ENCODE peak calls at places on chromosomes 16 and 17, in nine cellular contexts. M, A, U, V, I, X, W, Q and H are unnamed samples.

GRCh38 chr16:8528471-8528870 is 61.8 kb downstream of the TMEM114 start:
- DNase-seq in M (no peak), A (no peak), U (no peak), V (no peak), I (no peak), X (no peak), W (no peak), Q (no peak), H (no peak)

GRCh38 chr17:44921122-44921882 is 6.0 kb upstream of the GFAP start:
- DNase-seq in M (peak; percentile 74), A (no peak), U (no peak), V (no peak), I (no peak), X (peak; percentile 41), W (no peak), Q (no peak), H (no peak)

GRCh38 chr17:57242148-57242547 is 14.2 kb upstream of the MSI2 start:
- DNase-seq in M (no peak), A (no peak), U (no peak), V (no peak), I (no peak), X (peak; percentile 79), W (no peak), Q (no peak), H (no peak)

GRCh38 chr17:68600123-68600880 is 865 bp downstream of the FAM20A start:
- DNase-seq in M (peak; percentile 84), A (no peak), U (peak; percentile 54), V (no peak), I (peak; percentile 27), X (no peak), W (no peak), Q (no peak), H (peak; percentile 12)

GRCh38 chr16:57711-58110 is 4.1 kb downstream of the SNRNP25 start:
- DNase-seq in M (no peak), A (peak; percentile 54), U (no peak), V (no peak), I (no peak), X (no peak), W (no peak), Q (peak; percentile 26), H (no peak)

GRCh38 chr17:7225711-7226331 is 6.1 kb downstream of the ACADVL start:
- DNase-seq in M (no peak), A (no peak), U (no peak), V (no peak), I (no peak), X (no peak), W (no peak), Q (no peak), H (no peak)

GRCh38 chr17:3004925-3005324 is 58.5 kb downstream of the OR1D5 start:
- DNase-seq in M (no peak), A (no peak), U (no peak), V (no peak), I (no peak), X (no peak), W (peak; percentile 18), Q (no peak), H (no peak)

GRCh38 chr16:70705056-70705455 is 19.2 kb upstream of the MTSS2 start:
- DNase-seq in M (no peak), A (no peak), U (no peak), V (no peak), I (no peak), X (no peak), W (no peak), Q (no peak), H (no peak)

GRCh38 chr16:30349695-30350094 is 5.4 kb downstream of the CD2BP2 start:
- DNase-seq in M (no peak), A (no peak), U (no peak), V (no peak), I (no peak), X (no peak), W (peak; percentile 95), Q (no peak), H (peak; percentile 61)

GRCh38 chr17:63545302-63545928 is 4.9 kb upstream of the DCAF7 start:
- DNase-seq in M (no peak), A (peak; percentile 9), U (no peak), V (no peak), I (no peak), X (no peak), W (no peak), Q (no peak), H (no peak)

GRCh38 chr17:66191607-66192377 is at the start of gene CEP112:
- DNase-seq in M (peak; percentile 96), A (peak; percentile 49), U (peak; percentile 86), V (peak; percentile 61), I (peak; percentile 45), X (peak; percentile 78), W (peak; percentile 93), Q (peak; percentile 65), H (peak; percentile 86)

GRCh38 chr16:23847938-23848337 is 12.2 kb downstream of the PRKCB start:
- DNase-seq in M (no peak), A (no peak), U (peak; percentile 44), V (no peak), I (no peak), X (no peak), W (peak; percentile 44), Q (no peak), H (peak; percentile 57)

GRCh38 chr17:9273334-9274118 is 252.2 kb downstream of the NTN1 start:
- DNase-seq in M (no peak), A (peak; percentile 72), U (no peak), V (no peak), I (no peak), X (no peak), W (no peak), Q (no peak), H (no peak)

GRCh38 chr16:81624718-81625543 is 154.2 kb upstream of the PLCG2 start:
- DNase-seq in M (no peak), A (no peak), U (no peak), V (peak; percentile 60), I (peak; percentile 86), X (no peak), W (no peak), Q (peak; percentile 66), H (peak; percentile 27)

GRCh38 chr17:57687642-57688041 is 57.5 kb downstream of the CCDC182 start:
- DNase-seq in M (no peak), A (no peak), U (no peak), V (no peak), I (no peak), X (no peak), W (no peak), Q (no peak), H (no peak)

GRCh38 chr17:58306131-58306951 is 22.3 kb downstream of the TSPOAP1 start:
- DNase-seq in M (no peak), A (no peak), U (no peak), V (no peak), I (no peak), X (no peak), W (no peak), Q (no peak), H (no peak)

GRCh38 chr16:73022534-73022933 is 25.4 kb downstream of the ZFHX3 start:
- DNase-seq in M (no peak), A (no peak), U (no peak), V (no peak), I (no peak), X (no peak), W (no peak), Q (no peak), H (no peak)

DNA sequence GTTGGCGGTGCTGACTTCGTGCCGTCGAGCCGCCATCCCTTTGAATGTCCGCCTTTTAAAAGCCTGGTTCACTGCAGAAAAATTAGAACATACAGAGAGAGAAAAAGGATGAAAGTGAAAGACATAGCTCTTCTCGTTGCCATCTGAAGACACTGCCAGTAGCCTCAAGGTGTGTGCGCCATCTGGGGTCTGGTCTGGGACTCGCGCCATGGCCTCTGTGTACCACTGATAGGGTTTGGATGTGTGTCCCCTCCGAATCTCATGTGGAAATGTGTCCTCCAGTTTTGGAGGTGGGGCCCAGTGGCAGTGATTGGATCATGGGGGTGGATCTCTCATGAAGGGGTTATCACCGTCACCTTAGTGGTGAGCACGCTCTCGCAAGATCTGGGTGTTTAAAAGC is 15.5 kb downstream of the GSE1 start:
- DNase-seq in M (no peak), A (no peak), U (no peak), V (no peak), I (no peak), X (no peak), W (peak; percentile 25), Q (no peak), H (no peak)
- TF ChIP-seq CTCF in M (peak; percentile 37), A (no peak), U (no peak), V (no peak), I (no peak), X (no peak), W (peak; percentile 45), Q (no peak), H (no peak)

GRCh38 chr17:29383687-29384086 is 6.5 kb upstream of the TAOK1 start:
- DNase-seq in M (no peak), A (no peak), U (no peak), V (no peak), I (peak; percentile 75), X (no peak), W (no peak), Q (peak; percentile 58), H (no peak)
- TF ChIP-seq CTCF in M (no peak), A (no peak), U (no peak), V (no peak), I (no peak), X (no peak), W (no peak), Q (no peak), H (no peak)

DNA sequence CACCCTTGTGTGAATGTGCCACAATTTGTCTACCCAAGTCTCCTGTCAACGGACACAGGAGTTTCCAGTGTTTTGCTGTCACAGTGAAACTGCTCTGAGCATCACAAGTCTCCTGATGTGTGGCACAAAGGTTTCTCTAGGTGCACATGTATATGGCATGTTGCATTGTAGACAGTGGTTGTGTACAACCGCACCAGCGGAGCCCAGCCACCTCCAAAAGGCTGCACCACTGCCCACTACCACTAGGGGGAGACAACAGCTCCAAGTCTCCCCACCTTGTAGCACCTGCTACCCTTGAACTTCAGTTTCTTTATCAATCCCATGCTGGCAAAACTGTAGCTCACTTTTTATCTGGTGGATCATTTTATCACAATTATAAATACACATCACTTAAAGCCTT is 95.5 kb upstream of the ZNF469 start:
- DNase-seq in M (peak; percentile 41), A (peak; percentile 16), U (no peak), V (no peak), I (no peak), X (no peak), W (peak; percentile 24), Q (peak; percentile 70), H (peak; percentile 9)
- TF ChIP-seq CTCF in M (peak; percentile 67), A (peak; percentile 56), U (peak; percentile 26), V (peak; percentile 31), I (peak; percentile 82), X (peak; percentile 63), W (peak; percentile 86), Q (peak; percentile 91), H (peak; percentile 47)

GRCh38 chr17:81371910-81372760 is 23.1 kb upstream of the BAHCC1 start:
- DNase-seq in M (peak; percentile 63), A (peak; percentile 50), U (no peak), V (no peak), I (no peak), X (peak; percentile 52), W (no peak), Q (peak; percentile 43), H (no peak)
- TF ChIP-seq CTCF in M (peak; percentile 32), A (peak; percentile 59), U (no peak), V (peak; percentile 50), I (peak; percentile 31), X (peak; percentile 49), W (peak; percentile 18), Q (peak; percentile 32), H (no peak)

GRCh38 chr16:85347213-85347591 is 234.9 kb upstream of the CIBAR2 start:
- DNase-seq in M (peak; percentile 75), A (no peak), U (no peak), V (no peak), I (no peak), X (peak; percentile 46), W (no peak), Q (no peak), H (peak; percentile 23)
- TF ChIP-seq CTCF in M (peak; percentile 55), A (peak; percentile 55), U (no peak), V (no peak), I (peak; percentile 24), X (peak; percentile 59), W (peak; percentile 56), Q (peak; percentile 27), H (peak; percentile 33)